ENCODE peak calls at places on chromosomes 4 and X, in six cellular contexts. S is GM12878, Q is mesendoderm, B is GM23248, X is H9, L is fibroblast of lung. A is an unnamed sample. For H3K79me2, the result is how much of the 10 kb centered on the place peaks cover.

GRCh38 chr4:154622598-154622997 is 10.1 kb upstream of the FGG start:
- DNase-seq in Q (peak), B (peak), L (peak), X (no peak), S (no peak), A (peak)

GRCh38 chrX:65587616-65588526 is 53.3 kb upstream of the LAS1L start:
- DNase-seq in L (peak), S (no peak), B (peak), Q (no peak), X (no peak), A (no peak)

GRCh38 chr4:53507671-53508286 is 83.5 kb downstream of the LNX1 start:
- DNase-seq in B (peak), Q (no peak), S (no peak), L (peak), X (no peak), A (no peak)

GRCh38 chr4:2714071-2714770 is 41.9 kb downstream of the TNIP2 start:
- DNase-seq in S (no peak), B (peak), Q (peak), L (peak), X (no peak), A (no peak)

GRCh38 chrX:38452603-38453002 is 100.2 kb downstream of the OTC start:
- DNase-seq in S (no peak), B (no peak), L (no peak), Q (no peak), X (no peak), A (no peak)

GRCh38 chrX:85375333-85375738 is 4.1 kb downstream of the POF1B start:
- DNase-seq in Q (no peak), B (no peak), X (no peak), L (no peak), S (no peak), A (no peak)

GRCh38 chr4:98341309-98341708 is 80.1 kb downstream of the RAP1GDS1 start:
- DNase-seq in Q (peak), S (no peak), X (no peak), L (peak), B (peak), A (peak)

GRCh38 chr4:182188622-182189021 is 54.6 kb upstream of the TENM3 start:
- DNase-seq in X (no peak), B (peak), L (peak), S (no peak), Q (no peak), A (no peak)

GRCh38 chr4:140157341-140157740 is 3.4 kb upstream of the MAML3 start:
- DNase-seq in X (no peak), B (no peak), S (no peak), Q (no peak), L (no peak), A (no peak)

GRCh38 chrX:56782362-56782761 is 53.3 kb downstream of the NBDY start:
- DNase-seq in Q (no peak), S (no peak), B (peak), L (no peak), X (no peak), A (no peak)

GRCh38 chr4:82561745-82562552 is at the start of gene TMEM150C:
- DNase-seq in X (peak), S (no peak), L (peak), Q (peak), B (peak), A (no peak)

GRCh38 chr4:70958681-70959080 is 34.8 kb upstream of the DCK start:
- DNase-seq in L (peak), Q (no peak), B (peak), S (no peak), X (no peak), A (no peak)

GRCh38 chr4:168164915-168165548 is 72.7 kb downstream of the ANXA10 start:
- DNase-seq in Q (no peak), X (no peak), B (no peak), L (no peak), S (no peak), A (no peak)

GRCh38 chr4:187333151-187333550 is 609.5 kb upstream of the FAT1 start:
- DNase-seq in L (peak), Q (no peak), B (no peak), X (no peak), S (no peak), A (no peak)

GRCh38 chrX:52082578-52082977 is 13.6 kb upstream of the MAGED4B start:
- DNase-seq in Q (no peak), X (no peak), S (no peak), B (peak), L (peak), A (no peak)

GRCh38 chr4:845836-846251 is 19.9 kb upstream of the CPLX1 start:
- DNase-seq in B (peak), X (no peak), L (peak), S (no peak), Q (no peak), A (no peak)

GRCh38 chrX:3026074-3026588 is 15.1 kb upstream of the ARSF start:
- DNase-seq in L (no peak), X (no peak), B (no peak), S (no peak), Q (no peak), A (no peak)

GRCh38 chrX:38880460-38880859 is 79.2 kb downstream of the MID1IP1 start:
- DNase-seq in S (no peak), Q (no peak), L (peak), X (no peak), B (peak), A (peak)

GRCh38 chrX:13733506-13733905 is 914 bp downstream of the TRAPPC2 start:
- DNase-seq in Q (no peak), X (no peak), L (peak), B (peak), S (no peak), A (no peak)
- H3K79me2 ChIP-seq in Q (under half), X (under half), L (under half), B (half or more), S (half or more), A (half or more)

GRCh38 chrX:68703369-68703768 is 55.9 kb downstream of the STARD8 start:
- DNase-seq in Q (peak), B (no peak), L (no peak), S (no peak), X (peak), A (no peak)

GRCh38 chrX:68708503-68709290 is 61.2 kb downstream of the STARD8 start:
- DNase-seq in X (peak), L (peak), S (no peak), Q (peak), B (peak), A (no peak)

GRCh38 chrX:68699960-68700746 is 52.7 kb downstream of the STARD8 start:
- DNase-seq in Q (no peak), X (no peak), B (peak), L (peak), S (no peak), A (no peak)

GRCh38 chrX:68705986-68706385 is 58.5 kb downstream of the STARD8 start:
- DNase-seq in L (no peak), X (no peak), Q (no peak), B (no peak), S (no peak), A (no peak)

DNA sequence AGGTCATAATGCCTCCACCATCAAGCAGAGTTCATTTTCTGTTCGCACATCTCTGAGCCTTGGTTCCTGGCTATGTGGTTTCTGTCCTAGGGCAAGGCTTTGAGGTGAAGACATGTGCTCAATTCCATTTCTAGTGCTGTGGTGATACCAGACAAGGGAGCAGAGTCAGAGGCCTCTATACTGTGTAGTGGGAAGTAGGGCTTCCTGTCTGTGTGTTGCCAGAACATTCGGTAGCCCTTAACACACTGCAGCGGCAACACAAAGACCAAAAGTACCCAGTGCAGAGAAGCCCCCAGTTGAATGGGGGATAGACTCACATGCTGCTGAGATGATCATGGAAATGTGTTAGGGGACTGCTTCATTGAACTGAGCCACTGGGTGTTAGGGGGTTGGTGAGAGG is 56.4 kb downstream of the STARD8 start:
- DNase-seq in L (no peak), X (no peak), B (no peak), Q (no peak), S (no peak), A (no peak)
- H3K79me2 ChIP-seq in L (under half), X (under half), B (under half), Q (under half), S (under half), A (under half)

GRCh38 chr4:147494301-147494700 is 13.4 kb downstream of the EDNRA start:
- DNase-seq in Q (no peak), B (no peak), S (no peak), X (no peak), L (no peak), A (no peak)
- H3K79me2 ChIP-seq in Q (under half), B (under half), S (under half), X (under half), L (under half), A (under half)

GRCh38 chrX:119121341-119121740 is 6.3 kb downstream of the KIAA1210 start:
- DNase-seq in Q (no peak), S (no peak), L (peak), B (peak), X (no peak), A (no peak)
- H3K79me2 ChIP-seq in Q (under half), S (under half), L (under half), B (under half), X (under half), A (under half)

DNA sequence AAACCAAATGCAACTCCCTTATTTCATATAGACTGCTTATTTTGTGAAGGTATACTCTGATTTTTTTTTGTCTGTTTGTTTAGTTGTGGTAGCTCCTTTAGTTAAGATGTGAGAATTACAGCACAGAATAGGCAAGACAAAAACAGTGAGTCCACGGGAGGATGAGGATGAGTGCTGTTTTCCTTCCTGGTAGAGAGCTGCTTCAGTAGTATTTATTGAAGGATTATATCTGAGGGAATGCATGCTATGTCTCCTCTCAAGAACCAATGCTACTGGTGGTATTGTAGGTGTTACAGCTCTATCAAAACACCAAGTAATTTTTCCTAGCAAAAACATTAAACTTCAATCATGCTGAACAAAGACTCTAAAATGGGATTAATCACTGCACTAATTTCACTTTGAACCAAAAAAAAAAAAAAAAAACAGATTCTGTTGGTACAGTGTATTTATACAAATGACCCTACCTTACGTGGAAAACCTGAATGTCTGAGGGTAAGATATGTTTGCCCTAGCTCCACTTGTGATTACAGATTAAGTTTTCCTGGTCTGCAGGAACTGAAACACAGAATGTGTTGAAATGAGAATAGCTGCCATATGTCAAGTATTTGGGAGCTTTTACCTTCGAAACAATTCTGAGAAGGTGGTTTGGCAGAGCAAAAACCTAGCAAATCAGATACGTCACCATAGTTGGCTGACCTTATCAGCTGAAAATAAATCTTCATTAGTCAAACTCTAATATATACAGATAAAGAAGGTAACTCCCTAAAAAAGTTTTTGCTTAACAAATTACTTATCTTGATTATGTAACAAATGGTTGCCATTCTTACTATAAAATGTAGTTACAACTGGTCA is 40.3 kb downstream of the PPP3CA start:
- DNase-seq in X (no peak), B (no peak), Q (no peak), L (peak), S (no peak), A (no peak)
- H3K79me2 ChIP-seq in X (under half), B (half or more), Q (under half), L (under half), S (under half), A (under half)

GRCh38 chrX:153961292-153961691 is 10.3 kb downstream of the HCFC1 start:
- DNase-seq in L (no peak), X (no peak), Q (no peak), S (no peak), B (no peak), A (no peak)
- H3K79me2 ChIP-seq in L (under half), X (under half), Q (under half), S (under half), B (under half), A (under half)

DNA sequence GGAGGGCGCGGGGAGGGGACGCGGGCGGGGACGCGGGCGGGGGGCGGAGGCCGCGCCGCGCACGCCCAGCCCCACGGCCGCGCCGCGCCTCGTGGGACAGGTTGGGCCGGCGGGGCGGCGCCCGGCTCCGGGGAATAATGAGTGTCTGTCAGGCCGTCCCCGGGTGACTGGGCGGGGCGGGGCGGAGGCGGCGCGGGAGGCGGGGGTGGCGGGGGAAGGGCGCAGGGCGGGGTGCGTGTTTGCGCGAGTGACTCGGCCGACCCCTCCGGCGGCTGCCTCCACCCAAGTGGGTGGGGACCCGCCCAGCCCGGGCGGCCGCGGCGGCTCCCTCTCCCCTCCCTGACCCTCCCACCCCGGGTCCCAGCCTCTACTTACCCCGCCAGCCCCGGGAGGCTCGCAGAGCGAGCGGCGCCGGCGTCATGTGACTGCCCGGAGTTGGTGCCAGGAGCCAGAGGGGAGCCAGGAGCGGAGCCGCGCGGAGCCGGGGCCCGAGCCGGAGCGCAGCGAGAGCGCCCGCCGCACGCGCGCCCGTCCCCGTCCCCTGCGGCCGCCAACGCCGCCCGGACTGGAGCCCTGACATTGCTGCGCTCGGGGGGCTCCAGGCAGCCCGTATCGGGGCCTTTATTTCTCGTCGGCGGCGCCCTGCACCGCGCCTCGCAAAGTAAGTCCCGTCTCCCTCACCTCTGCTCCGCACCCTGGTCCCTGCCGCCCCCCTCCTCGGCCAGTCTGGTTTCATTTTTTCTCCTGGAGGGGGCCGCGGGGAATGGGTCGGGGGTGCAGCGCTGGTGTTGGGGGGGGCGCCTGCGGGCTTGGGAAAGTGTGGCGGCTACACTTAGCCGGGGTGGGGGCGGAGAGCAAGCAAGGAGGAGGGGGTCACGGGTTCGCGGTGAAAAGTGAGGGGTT is at the start of gene KLF3:
- DNase-seq in S (no peak), L (peak), Q (peak), X (peak), B (peak), A (peak)
- H3K79me2 ChIP-seq in S (under half), L (under half), Q (under half), X (under half), B (half or more), A (under half)

A was measured in OCI-LY7.